ENCODE peak calls at places on chromosome 1, in five cellular contexts. L is stimulated activated CD8-positive, alpha-beta memory T cell treated with anti-CD3 and anti-CD28 coated beads, Interleukin-7, amount 100 ng/mL, for 48 hours; Q is NCI-H1694 treated with DMSO at 0.1 percent for 48 hours; D is NAMALWA; E is renal cortical epithelial cell. V is an unnamed sample.

GRCh38 chr1:209516771-209517471 is 66.6 kb upstream of the CAMK1G start:
- DNase-seq in Q (no peak), L (no peak), D (no peak), E (no peak), V (peak)

GRCh38 chr1:18376661-18377060 is 104.1 kb upstream of the KLHDC7A start:
- DNase-seq in Q (no peak), E (no peak), L (no peak), D (no peak), V (no peak)

GRCh38 chr1:156565519-156565918 is 6.8 kb downstream of the IQGAP3 start:
- DNase-seq in D (no peak), L (no peak), E (no peak), Q (no peak), V (no peak)

GRCh38 chr1:116966791-116967190 is 34.8 kb upstream of the CD101 start:
- DNase-seq in E (no peak), L (no peak), Q (no peak), D (no peak), V (no peak)

GRCh38 chr1:205576011-205576410 is 55.8 kb downstream of the ELK4 start:
- DNase-seq in E (no peak), Q (no peak), L (no peak), D (no peak), V (no peak)

GRCh38 chr1:240611619-240612490 is at the start of gene GREM2:
- DNase-seq in D (no peak), Q (peak), E (peak), L (peak), V (peak)

GRCh38 chr1:211739671-211740411 is 64.4 kb upstream of the NEK2 start:
- DNase-seq in Q (no peak), D (peak), E (no peak), L (no peak), V (no peak)

GRCh38 chr1:244444854-244445253 is 6.9 kb downstream of the ADSS2 start:
- DNase-seq in E (no peak), D (no peak), L (no peak), Q (peak), V (no peak)

GRCh38 chr1:217048104-217048707 is 325.0 kb upstream of the ESRRG start:
- DNase-seq in Q (no peak), E (no peak), D (peak), L (no peak), V (peak)

GRCh38 chr1:116820362-116820761 is 66.1 kb downstream of the CD2 start:
- DNase-seq in Q (no peak), L (no peak), E (peak), D (no peak), V (no peak)

GRCh38 chr1:164689672-164690655 is 131.0 kb downstream of the PBX1 start:
- DNase-seq in L (no peak), E (no peak), Q (peak), D (no peak), V (no peak)

GRCh38 chr1:38964140-38964548 is 22.5 kb upstream of the RHBDL2 start:
- DNase-seq in L (no peak), D (peak), Q (no peak), E (no peak), V (peak)

GRCh38 chr1:207925210-207925609 is 14.3 kb upstream of the CD34 start:
- DNase-seq in D (no peak), L (no peak), E (peak), Q (no peak), V (no peak)

GRCh38 chr1:99872063-99872462 is 21.9 kb downstream of the AGL start:
- DNase-seq in D (no peak), E (no peak), Q (no peak), L (no peak), V (no peak)

GRCh38 chr1:29117381-29117780 is 6.3 kb downstream of the TMEM200B start:
- DNase-seq in D (no peak), Q (no peak), L (no peak), E (no peak), V (no peak)

GRCh38 chr1:42940851-42941639 is 17.6 kb downstream of the SLC2A1 start:
- DNase-seq in E (peak), L (no peak), Q (no peak), D (no peak), V (no peak)

GRCh38 chr1:18879221-18879790 is 19.8 kb upstream of the TAS1R2 start:
- DNase-seq in D (no peak), L (no peak), Q (no peak), E (no peak), V (no peak)

GRCh38 chr1:118842462-118843201 is 145.5 kb downstream of the TBX15 start:
- DNase-seq in E (peak), Q (no peak), L (no peak), D (no peak), V (no peak)

GRCh38 chr1:88302843-88303486 is 381.1 kb upstream of the PKN2 start:
- DNase-seq in E (peak), Q (no peak), D (peak), L (no peak), V (peak)

GRCh38 chr1:221718391-221719277 is 23.3 kb downstream of the DUSP10 start:
- DNase-seq in E (peak), L (no peak), D (no peak), Q (no peak), V (no peak)

GRCh38 chr1:229862017-229862774 is 204.8 kb upstream of the GALNT2 start:
- DNase-seq in Q (no peak), L (no peak), E (no peak), D (no peak), V (no peak)

GRCh38 chr1:99704356-99704816 is 58.5 kb downstream of the PALMD start:
- DNase-seq in Q (peak), E (no peak), L (no peak), D (no peak), V (peak)

GRCh38 chr1:36153476-36153875 is 2.5 kb upstream of the MAP7D1 start:
- DNase-seq in D (no peak), E (no peak), Q (no peak), L (no peak), V (no peak)

GRCh38 chr1:200991039-200991698 is 32.3 kb downstream of the KIF21B start:
- DNase-seq in D (no peak), Q (no peak), E (no peak), L (no peak), V (no peak)

GRCh38 chr1:2322593-2323295 is 68.6 kb downstream of the MORN1 start:
- DNase-seq in Q (no peak), E (peak), L (no peak), D (no peak), V (no peak)

GRCh38 chr1:88683516-88683847 is 591 bp upstream of the PKN2 start:
- DNase-seq in L (peak), Q (no peak), D (peak), E (no peak), V (peak)

GRCh38 chr1:198936371-198937083 is 297.7 kb downstream of the PTPRC start:
- DNase-seq in D (peak), E (peak), L (no peak), Q (no peak), V (peak)

GRCh38 chr1:183687546-183688279 is 34.6 kb upstream of the APOBEC4 start:
- DNase-seq in L (no peak), Q (no peak), E (no peak), D (no peak), V (no peak)

GRCh38 chr1:65147424-65148177 is 402 bp upstream of the AK4 start:
- DNase-seq in Q (no peak), D (peak), E (no peak), L (peak), V (peak)

GRCh38 chr1:53121319-53122172 is 20.9 kb downstream of the SLC1A7 start:
- DNase-seq in E (peak), L (peak), D (no peak), Q (peak), V (peak)

GRCh38 chr1:89723863-89724262 is 90.9 kb downstream of the LRRC8C start:
- DNase-seq in E (no peak), D (no peak), Q (no peak), L (no peak), V (peak)

GRCh38 chr1:227944931-227945890 is 2.5 kb downstream of the WNT9A start:
- DNase-seq in Q (no peak), D (no peak), E (no peak), L (no peak), V (no peak)

GRCh38 chr1:94807742-94808491 is 12.2 kb upstream of the SLC44A3 start:
- DNase-seq in L (no peak), D (no peak), Q (no peak), E (no peak), V (peak)

GRCh38 chr1:23526329-23527041 is 4.5 kb downstream of the E2F2 start:
- DNase-seq in D (peak), L (no peak), Q (no peak), E (no peak), V (no peak)

V was measured in NB4.